ENCODE peak calls at places on chromosomes 16 and 17, in five cellular contexts. E is stomach; I is effector memory CD4-positive, alpha-beta T cell; O is Caco-2; G is PC-9. K is an unnamed sample.

GRCh38 chr16:3460121-3460520 is 16.6 kb downstream of the NAA60 start:
- DNase-seq in E (no peak), I (no peak), O (no peak), G (no peak), K (no peak)

GRCh38 chr16:68335175-68335574 is 24.4 kb downstream of the PRMT7 start:
- DNase-seq in E (no peak), I (no peak), O (no peak), G (no peak), K (no peak)

GRCh38 chr17:3935825-3936355 is 19.6 kb upstream of the P2RX1 start:
- DNase-seq in E (no peak), I (no peak), O (no peak), G (no peak), K (no peak)

GRCh38 chr16:66167564-66168291 is 198.8 kb upstream of the CDH5 start:
- DNase-seq in E (no peak), I (no peak), O (no peak), G (no peak), K (no peak)

GRCh38 chr17:596763-597644 is 117.6 kb downstream of the VPS53 start:
- DNase-seq in E (no peak), I (no peak), O (no peak), G (no peak), K (no peak)

GRCh38 chr17:77935121-77935571 is 23.4 kb upstream of the TNRC6C start:
- DNase-seq in E (no peak), I (no peak), O (no peak), G (no peak), K (no peak)

GRCh38 chr16:14007460-14007859 is 63.7 kb upstream of the MRTFB start:
- DNase-seq in E (no peak), I (no peak), O (no peak), G (no peak), K (no peak)

GRCh38 chr17:1147664-1148063 is 32.1 kb downstream of the ABR start:
- DNase-seq in E (peak; percentile 81), I (no peak), O (peak; percentile 74), G (peak; percentile 69), K (peak; percentile 71)

GRCh38 chr17:78800132-78800931 is 18.3 kb upstream of the CYTH1 start:
- DNase-seq in E (no peak), I (no peak), O (no peak), G (no peak), K (no peak)

GRCh38 chr17:73365934-73366623 is 54.3 kb upstream of the CDC42EP4 start:
- DNase-seq in E (no peak), I (no peak), O (no peak), G (no peak), K (peak; percentile 24)

GRCh38 chr17:19727466-19728113 is 11.2 kb upstream of the SLC47A2 start:
- DNase-seq in E (no peak), I (no peak), O (no peak), G (peak; percentile 54), K (no peak)

GRCh38 chr17:31413871-31414589 is 22.6 kb downstream of the RAB11FIP4 start:
- DNase-seq in E (no peak), I (no peak), O (no peak), G (no peak), K (no peak)

GRCh38 chr17:2634361-2634960 is 41.0 kb downstream of the PAFAH1B1 start:
- DNase-seq in E (peak; percentile 38), I (no peak), O (no peak), G (peak; percentile 99), K (no peak)

GRCh38 chr17:77619851-77620250 is 338.7 kb upstream of the TNRC6C start:
- DNase-seq in E (no peak), I (no peak), O (no peak), G (no peak), K (no peak)

GRCh38 chr16:30997000-30997886 is 12.2 kb downstream of the HSD3B7 start:
- DNase-seq in E (peak; percentile 83), I (peak; percentile 76), O (peak; percentile 76), G (peak; percentile 50), K (peak; percentile 88)

GRCh38 chr16:735982-736453 is 4.8 kb downstream of the CIAO3 start:
- DNase-seq in E (no peak), I (no peak), O (no peak), G (no peak), K (no peak)

GRCh38 chr16:49755291-49755611 is 100.7 kb downstream of the ZNF423 start:
- DNase-seq in E (no peak), I (no peak), O (no peak), G (no peak), K (no peak)

GRCh38 chr17:17538417-17539391 is 42.5 kb upstream of the RASD1 start:
- DNase-seq in E (peak; percentile 78), I (no peak), O (peak; percentile 92), G (peak; percentile 87), K (no peak)

GRCh38 chr17:7932949-7933348 is 943 bp downstream of the CNTROB start:
- DNase-seq in E (peak; percentile 45), I (no peak), O (peak; percentile 40), G (peak; percentile 49), K (peak; percentile 84)

DNA sequence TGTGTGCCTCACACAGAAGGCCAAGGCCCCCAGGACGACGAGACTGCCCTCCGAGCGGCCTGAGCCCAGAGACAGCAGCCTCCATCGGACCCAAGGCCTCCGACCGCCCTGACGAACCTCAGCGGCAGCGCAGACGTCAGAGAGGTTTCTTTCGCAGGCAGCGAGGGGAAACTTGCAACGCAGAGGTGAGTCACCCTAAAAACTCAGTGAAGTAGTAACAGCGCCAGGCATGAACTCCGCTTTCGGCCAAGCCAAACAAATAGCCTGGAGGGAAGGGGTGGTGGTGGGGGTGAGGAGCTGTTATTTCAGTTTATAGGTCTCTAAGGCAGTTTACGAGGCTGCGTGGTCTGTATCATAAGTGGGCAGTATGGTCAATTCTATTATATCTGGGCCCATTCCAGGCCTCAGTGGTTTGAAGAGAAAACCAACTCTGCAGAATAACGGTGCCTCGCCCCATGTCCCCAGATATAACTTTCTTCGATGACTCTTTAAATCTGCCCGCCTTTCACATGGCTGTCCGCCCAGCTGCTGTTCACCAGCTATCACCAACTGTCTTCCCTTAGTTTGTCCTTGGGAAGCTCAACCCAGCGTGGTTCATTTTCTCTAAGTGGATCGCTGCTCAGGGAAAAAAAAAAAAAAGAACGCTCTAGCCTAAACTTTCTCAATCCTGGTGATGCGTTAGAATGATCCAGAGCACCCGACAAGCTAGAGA is 43.5 kb upstream of the FOXF1 start:
- DNase-seq in E (no peak), I (no peak), O (no peak), G (no peak), K (no peak)
- H3K27me3 ChIP-seq in E (peaks cover 6% of the 10 kb centered on the region), I (no peaks in the 10 kb centered on the region), O (no peaks in the 10 kb centered on the region), G (peaks cover 59% of the 10 kb centered on the region), K (no peaks in the 10 kb centered on the region)

GRCh38 chr17:38578229-38578628 is 27.5 kb downstream of the SRCIN1 start:
- DNase-seq in E (no peak), I (no peak), O (peak; percentile 63), G (no peak), K (no peak)

GRCh38 chr17:38578641-38579480 is 26.9 kb downstream of the SRCIN1 start:
- DNase-seq in E (no peak), I (no peak), O (no peak), G (no peak), K (peak; percentile 82)

GRCh38 chr17:38577244-38577643 is 28.5 kb downstream of the SRCIN1 start:
- DNase-seq in E (no peak), I (no peak), O (no peak), G (no peak), K (no peak)

GRCh38 chr17:38575781-38576180 is 30.0 kb downstream of the SRCIN1 start:
- DNase-seq in E (no peak), I (no peak), O (no peak), G (no peak), K (no peak)

GRCh38 chr17:38577645-38578173 is 28.0 kb downstream of the SRCIN1 start:
- DNase-seq in E (no peak), I (no peak), O (no peak), G (no peak), K (no peak)
- H3K27me3 ChIP-seq in E (peaks cover 100% of the 10 kb centered on the region), I (peaks cover 53% of the 10 kb centered on the region), O (no peaks in the 10 kb centered on the region), G (no peaks in the 10 kb centered on the region), K (peaks cover 36% of the 10 kb centered on the region)

GRCh38 chr16:2284001-2284770 is 16.3 kb upstream of the RNPS1 start:
- DNase-seq in E (no peak), I (no peak), O (no peak), G (no peak), K (no peak)

GRCh38 chr16:2284797-2285576 is 17.1 kb upstream of the RNPS1 start:
- DNase-seq in E (no peak), I (no peak), O (no peak), G (no peak), K (no peak)

GRCh38 chr16:2280981-2281542 is 13.1 kb upstream of the RNPS1 start:
- DNase-seq in E (no peak), I (no peak), O (no peak), G (no peak), K (no peak)

GRCh38 chr16:2282262-2282661 is 14.3 kb upstream of the RNPS1 start:
- DNase-seq in E (no peak), I (no peak), O (no peak), G (no peak), K (no peak)

DNA sequence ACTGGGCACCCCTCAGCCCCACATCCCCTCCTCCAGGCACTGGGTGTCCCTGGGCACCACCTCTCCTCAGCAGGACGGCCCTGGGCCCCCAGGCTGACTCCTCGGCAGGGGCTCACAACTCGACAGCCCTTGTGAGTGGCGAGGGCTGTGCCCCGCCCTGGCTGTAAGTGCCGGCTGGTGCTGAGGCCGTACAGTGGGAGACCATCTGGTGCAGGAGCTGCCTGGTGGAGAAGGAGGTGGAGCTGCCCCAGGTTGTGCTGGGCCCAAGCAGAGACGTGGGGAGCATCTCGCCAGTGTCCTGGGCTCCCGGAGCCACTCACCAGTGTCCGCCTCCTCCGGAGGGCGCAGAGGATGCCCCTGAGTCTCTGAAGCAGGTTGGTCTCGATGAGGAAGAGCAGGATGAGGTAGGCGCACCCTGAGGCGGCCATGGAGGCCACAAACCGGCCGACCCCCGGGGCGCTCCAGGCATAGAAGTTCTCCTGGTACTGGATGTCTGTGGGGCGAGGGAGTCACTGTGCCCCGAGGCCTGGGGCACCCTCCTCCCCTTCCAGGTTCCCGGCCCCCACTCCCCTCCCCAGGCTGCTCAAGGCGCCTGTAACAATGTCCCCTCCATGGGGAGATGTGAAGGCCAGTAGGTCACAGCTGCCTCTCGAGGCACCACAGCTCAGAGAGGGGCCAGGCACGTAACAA is 15.1 kb upstream of the RNPS1 start:
- DNase-seq in E (no peak), I (no peak), O (no peak), G (no peak), K (no peak)
- H3K27me3 ChIP-seq in E (no peaks in the 10 kb centered on the region), I (no peaks in the 10 kb centered on the region), O (no peaks in the 10 kb centered on the region), G (peaks cover 85% of the 10 kb centered on the region), K (no peaks in the 10 kb centered on the region)

GRCh38 chr17:36730095-36730808 is 128.9 kb downstream of the MRM1 start:
- DNase-seq in E (no peak), I (no peak), O (no peak), G (no peak), K (no peak)

GRCh38 chr17:36731091-36731490 is 129.7 kb downstream of the MRM1 start:
- DNase-seq in E (no peak), I (no peak), O (no peak), G (peak; percentile 73), K (no peak)

GRCh38 chr17:36728030-36728991 is 126.9 kb downstream of the MRM1 start:
- DNase-seq in E (no peak), I (no peak), O (no peak), G (no peak), K (peak; percentile 52)

GRCh38 chr17:36731806-36732205 is 130.4 kb downstream of the MRM1 start:
- DNase-seq in E (no peak), I (no peak), O (no peak), G (no peak), K (no peak)

DNA sequence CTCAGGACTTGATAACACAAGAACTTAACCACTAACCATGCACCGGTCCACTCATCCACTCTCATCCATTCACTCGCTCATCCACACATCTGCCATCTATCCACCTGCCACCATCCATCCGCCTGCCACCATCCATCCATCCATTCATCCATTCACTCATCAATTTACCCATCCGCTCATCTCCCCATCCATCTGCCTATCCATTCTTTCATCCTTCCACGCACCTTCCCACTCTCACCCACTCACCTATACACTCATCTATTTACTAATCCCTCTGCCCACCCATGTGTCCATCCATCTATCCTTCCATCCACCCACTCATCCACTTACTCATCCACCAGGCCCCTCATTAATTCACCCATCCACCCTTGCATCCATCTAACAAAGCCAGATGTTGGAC is 131.0 kb downstream of the MRM1 start:
- DNase-seq in E (no peak), I (no peak), O (no peak), G (no peak), K (no peak)
- H3K27me3 ChIP-seq in E (peaks cover 90% of the 10 kb centered on the region), I (no peaks in the 10 kb centered on the region), O (peaks cover 1% of the 10 kb centered on the region), G (peaks cover 55% of the 10 kb centered on the region), K (no peaks in the 10 kb centered on the region)

K was measured in upper lobe of left lung.